ENCODE peak calls at places on chromosomes 5 and 9, in four cellular contexts. S is body of pancreas, M is sigmoid colon, O is DND-41. X is an unnamed sample.

GRCh38 chr5:114362977-114363721 is 1.3 kb downstream of the KCNN2 start:
- DNase-seq in S (peak; percentile 11), M (no peak), O (no peak), X (no peak)

GRCh38 chr9:88897081-88897480 is 94.2 kb upstream of the S1PR3 start:
- DNase-seq in S (no peak), M (no peak), O (no peak), X (no peak)

GRCh38 chr5:39476466-39477215 is 51.9 kb upstream of the DAB2 start:
- DNase-seq in S (no peak), M (no peak), O (no peak), X (peak; percentile 80)

GRCh38 chr5:147017191-147017590 is 138.6 kb upstream of the PPP2R2B start:
- DNase-seq in S (no peak), M (no peak), O (no peak), X (no peak)

GRCh38 chr5:55101556-55102276 is 730 bp upstream of the GZMA start:
- DNase-seq in S (no peak), M (no peak), O (peak; percentile 54), X (no peak)

GRCh38 chr9:10230512-10230911 is 382.3 kb downstream of the PTPRD start:
- DNase-seq in S (no peak), M (no peak), O (no peak), X (no peak)

GRCh38 chr5:31270396-31270795 is 76.9 kb downstream of the CDH6 start:
- DNase-seq in S (no peak), M (no peak), O (no peak), X (peak; percentile 61)

GRCh38 chr5:64773533-64773932 is 4.8 kb downstream of the CWC27 start:
- DNase-seq in S (no peak), M (no peak), O (no peak), X (peak; percentile 49)

GRCh38 chr5:95620030-95620869 is at the start of gene GPR150:
- DNase-seq in S (peak; percentile 80), M (peak; percentile 71), O (peak; percentile 67), X (peak; percentile 61)

GRCh38 chr9:116482740-116483139 is 204.4 kb upstream of the TRIM32 start:
- DNase-seq in S (peak; percentile 27), M (no peak), O (no peak), X (no peak)

GRCh38 chr9:92641092-92641809 is 28.7 kb downstream of the IPPK start:
- DNase-seq in S (no peak), M (peak; percentile 47), O (no peak), X (no peak)

GRCh38 chr5:32541241-32541640 is 44.1 kb upstream of the SUB1 start:
- DNase-seq in S (no peak), M (no peak), O (no peak), X (no peak)

GRCh38 chr5:37851305-37851704 is 11.5 kb upstream of the GDNF start:
- DNase-seq in S (no peak), M (no peak), O (no peak), X (no peak)

GRCh38 chr5:78778538-78778937 is 130.0 kb upstream of the LHFPL2 start:
- DNase-seq in S (no peak), M (no peak), O (no peak), X (peak; percentile 79)

GRCh38 chr5:137602721-137603273 is 103.7 kb upstream of the SPOCK1 start:
- DNase-seq in S (no peak), M (no peak), O (no peak), X (no peak)

GRCh38 chr5:138909734-138910133 is 34.6 kb upstream of the LRRTM2 start:
- DNase-seq in S (no peak), M (no peak), O (no peak), X (no peak)

GRCh38 chr9:97786341-97786740 is 66.7 kb upstream of the FOXE1 start:
- DNase-seq in S (no peak), M (no peak), O (no peak), X (peak; percentile 21)

GRCh38 chr5:148699028-148699427 is 44.7 kb upstream of the HTR4 start:
- DNase-seq in S (no peak), M (no peak), O (no peak), X (no peak)

GRCh38 chr9:137478613-137479314 is 19.6 kb upstream of the NSMF start:
- DNase-seq in S (no peak), M (peak; percentile 46), O (no peak), X (no peak)

GRCh38 chr5:81639556-81639955 is 111.3 kb downstream of the SSBP2 start:
- DNase-seq in S (no peak), M (no peak), O (no peak), X (no peak)

GRCh38 chr5:138305797-138306196 is 25.8 kb downstream of the CDC25C start:
- DNase-seq in S (peak; percentile 60), M (no peak), O (no peak), X (peak; percentile 30)

GRCh38 chr9:650362-650761 is 191.1 kb upstream of the DMRT1 start:
- DNase-seq in S (no peak), M (no peak), O (peak; percentile 50), X (no peak)

GRCh38 chr5:59678959-59679358 is 214.6 kb downstream of the PDE4D start:
- DNase-seq in S (no peak), M (no peak), O (no peak), X (no peak)

GRCh38 chr9:38036359-38037084 is 32.5 kb downstream of the SHB start:
- DNase-seq in S (no peak), M (peak; percentile 71), O (no peak), X (peak; percentile 76)

GRCh38 chr9:16023466-16023865 is 470.6 kb downstream of the CCDC171 start:
- DNase-seq in S (no peak), M (no peak), O (no peak), X (no peak)

GRCh38 chr5:180441577-180441976 is 52.6 kb upstream of the CNOT6 start:
- DNase-seq in S (no peak), M (no peak), O (no peak), X (no peak)

GRCh38 chr9:127869310-127870152 is 7.9 kb downstream of the AK1 start:
- DNase-seq in S (peak; percentile 89), M (peak; percentile 95), O (peak; percentile 67), X (peak; percentile 82)

GRCh38 chr5:96342581-96342980 is 90.5 kb downstream of the PCSK1 start:
- DNase-seq in S (no peak), M (no peak), O (no peak), X (no peak)

GRCh38 chr5:135993894-135994514 is 34.8 kb upstream of the TGFBI start:
- DNase-seq in S (no peak), M (no peak), O (no peak), X (peak; percentile 84)

GRCh38 chr9:136044971-136045594 is 50.0 kb downstream of the NACC2 start:
- DNase-seq in S (no peak), M (peak; percentile 42), O (no peak), X (no peak)

GRCh38 chr9:78865757-78866156 is 568.8 kb downstream of the PSAT1 start:
- DNase-seq in S (no peak), M (no peak), O (no peak), X (no peak)
- H3K27ac ChIP-seq in S (no peak overlapping the region), M (no peak overlapping the region), O (no peak overlapping the region), X (no peak overlapping the region)

GRCh38 chr5:23820764-23821471 is 313.5 kb downstream of the PRDM9 start:
- DNase-seq in S (no peak), M (no peak), O (no peak), X (peak; percentile 69)
- TF ChIP-seq CTCF in S (peak; percentile 34), M (no peak), O (peak; percentile 31), X (peak; percentile 74)

GRCh38 chr5:53063791-53064190 is 45.8 kb downstream of the MOCS2 start:
- DNase-seq in S (no peak), M (no peak), O (no peak), X (no peak)

GRCh38 chr5:53059281-53059680 is 50.3 kb downstream of the MOCS2 start:
- DNase-seq in S (no peak), M (no peak), O (no peak), X (no peak)

GRCh38 chr5:53067641-53068040 is 41.9 kb downstream of the MOCS2 start:
- DNase-seq in S (no peak), M (no peak), O (no peak), X (no peak)

GRCh38 chr5:53063176-53063575 is 46.4 kb downstream of the MOCS2 start:
- DNase-seq in S (no peak), M (no peak), O (no peak), X (no peak)
- H3K27ac ChIP-seq in S (no peak overlapping the region), M (no peak overlapping the region), O (no peak overlapping the region), X (no peak overlapping the region)

GRCh38 chr5:65924366-65925093 is 1.8 kb upstream of the ERBIN start:
- DNase-seq in S (no peak), M (no peak), O (no peak), X (no peak)

GRCh38 chr5:65926893-65927292 is 518 bp downstream of the ERBIN start:
- DNase-seq in S (no peak), M (no peak), O (peak; percentile 26), X (peak; percentile 36)

GRCh38 chr5:65925094-65925600 is 1.2 kb upstream of the ERBIN start:
- DNase-seq in S (peak; percentile 70), M (peak; percentile 87), O (peak; percentile 91), X (peak; percentile 75)

GRCh38 chr5:65926276-65926761 is at the start of gene ERBIN:
- DNase-seq in S (peak; percentile 83), M (peak; percentile 92), O (peak; percentile 90), X (peak; percentile 65)

DNA sequence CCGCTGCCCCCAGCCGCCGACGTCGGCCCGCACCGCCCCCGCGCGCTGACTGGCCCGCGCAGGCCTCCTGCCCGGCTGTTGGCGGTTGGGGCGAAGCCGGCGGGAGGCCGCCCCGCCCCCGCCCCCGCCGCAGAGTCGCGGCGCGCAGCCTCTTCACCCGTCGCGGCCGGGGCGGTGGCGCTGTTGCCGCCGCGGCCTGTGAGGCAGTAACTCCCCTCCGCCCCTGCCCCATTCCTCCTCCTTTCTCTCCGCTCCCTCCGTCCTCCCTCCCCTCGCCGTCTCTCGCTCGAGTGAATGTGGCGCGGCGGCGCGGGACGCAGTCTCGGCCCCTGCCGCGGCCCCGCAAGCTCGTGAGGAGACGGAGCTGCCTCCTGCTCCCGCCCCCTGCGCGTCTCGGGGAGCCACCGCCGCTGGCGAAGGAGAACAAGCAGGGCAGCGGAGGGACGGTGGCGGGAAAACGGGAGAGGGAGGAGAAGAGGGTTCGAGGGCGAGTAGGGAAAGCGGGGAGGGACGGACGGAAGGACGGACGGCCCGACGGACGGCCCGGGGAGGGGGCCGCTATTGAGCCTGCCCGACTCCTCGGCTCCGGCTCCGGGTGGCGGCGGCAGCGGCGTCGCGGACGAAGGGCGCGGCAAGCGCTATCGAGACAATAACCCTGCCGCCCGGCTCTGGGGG is 637 bp upstream of the ERBIN start:
- DNase-seq in S (peak; percentile 83), M (peak; percentile 89), O (peak; percentile 87), X (peak; percentile 94)
- TF ChIP-seq CTCF in S (peak; percentile 10), M (peak; percentile 21), O (peak; percentile 65), X (peak; percentile 43)

GRCh38 chr9:121266906-121267650 is 884 bp upstream of the GSN start:
- DNase-seq in S (no peak), M (peak; percentile 95), O (no peak), X (no peak)
- H3K27ac ChIP-seq in S (peak overlapping the region; percentile 64), M (peak overlapping the region; percentile 99), O (no peak overlapping the region), X (no peak overlapping the region)

DNA sequence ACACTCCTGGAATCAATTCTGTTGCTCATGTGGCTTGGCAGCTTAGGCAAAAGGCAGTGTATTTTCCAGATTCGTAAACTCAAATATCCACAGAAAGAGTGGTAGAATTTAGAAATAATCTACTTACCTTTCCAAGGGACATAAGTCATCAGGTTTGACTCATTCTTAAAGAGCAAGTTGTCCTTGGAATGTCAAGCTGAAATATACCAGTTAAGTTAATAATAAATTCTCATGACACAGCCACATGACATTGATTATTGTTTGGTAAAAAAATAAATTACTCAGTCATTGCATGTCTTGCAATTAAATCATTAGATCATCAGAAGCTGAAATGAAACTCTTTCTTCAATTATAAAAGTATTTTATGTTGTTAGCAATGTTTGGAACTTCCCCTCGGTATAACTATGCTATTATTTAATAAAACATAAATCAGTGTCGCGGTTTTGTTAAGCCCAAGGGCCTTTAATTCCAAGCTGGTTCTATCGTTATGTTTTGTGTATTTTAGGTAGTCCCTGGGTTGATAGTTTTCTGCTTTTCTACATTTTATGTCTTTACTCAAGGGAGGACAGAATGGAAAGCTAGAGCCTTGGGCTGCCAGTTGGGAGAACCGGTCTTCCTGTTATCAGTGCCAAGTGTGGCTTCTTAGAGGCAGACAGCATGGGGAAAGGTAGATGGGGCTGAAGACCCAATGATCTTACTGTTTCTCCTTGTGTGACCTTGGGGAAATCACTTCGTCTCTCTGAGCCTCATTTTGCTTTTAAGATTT is 79.3 kb upstream of the PRLR start:
- DNase-seq in S (no peak), M (no peak), O (no peak), X (no peak)
- TF ChIP-seq CTCF in S (no peak), M (no peak), O (no peak), X (no peak)

X was measured in A673.